ENCODE peak calls at places on chromosomes 7 and 10, in ten cellular contexts. Q is GM12892, O is SK-N-SH, H is GM12878, W is suprapubic skin, U is stomach, D is breast epithelium, C is spleen, R is sigmoid colon, F is esophagus muscularis mucosa. M is an unnamed sample.

GRCh38 chr10:47261556-47261955 is 38.4 kb upstream of the GDF10 start:
- DNase-seq in U (no peak), H (no peak), C (no peak), D (no peak), Q (no peak), R (peak), F (no peak), W (no peak), O (no peak), M (no peak)

GRCh38 chr10:91576096-91576545 is 56.8 kb downstream of the PPP1R3C start:
- DNase-seq in D (no peak), Q (no peak), C (no peak), O (no peak), W (no peak), U (no peak), R (no peak), F (no peak), H (no peak), M (no peak)

GRCh38 chr7:16739863-16740622 is 13.5 kb upstream of the TSPAN13 start:
- DNase-seq in Q (no peak), U (no peak), W (no peak), D (no peak), F (no peak), R (no peak), C (no peak), O (no peak), H (no peak), M (no peak)

GRCh38 chr10:62050941-62051433 is 149.5 kb downstream of the ARID5B start:
- DNase-seq in U (peak), O (no peak), W (peak), H (peak), R (no peak), Q (no peak), C (no peak), D (no peak), F (no peak), M (peak)

GRCh38 chr10:132550366-132551092 is 12.9 kb downstream of the INPP5A start:
- DNase-seq in Q (no peak), D (no peak), C (peak), W (peak), O (peak), R (peak), U (peak), H (no peak), F (no peak), M (no peak)

GRCh38 chr7:27115161-27116018 is 12.9 kb upstream of the HOXA2 start:
- DNase-seq in O (no peak), D (no peak), R (peak), H (no peak), U (no peak), F (no peak), Q (no peak), C (no peak), W (peak), M (peak)

GRCh38 chr10:119480667-119481066 is 61.9 kb downstream of the RGS10 start:
- DNase-seq in O (no peak), W (no peak), U (no peak), H (no peak), C (no peak), D (no peak), R (peak), F (no peak), Q (no peak), M (no peak)

GRCh38 chr10:72738476-72738875 is 46.5 kb downstream of the MCU start:
- DNase-seq in O (no peak), F (no peak), C (no peak), H (no peak), W (no peak), U (no peak), R (no peak), Q (no peak), D (no peak), M (no peak)

DNA sequence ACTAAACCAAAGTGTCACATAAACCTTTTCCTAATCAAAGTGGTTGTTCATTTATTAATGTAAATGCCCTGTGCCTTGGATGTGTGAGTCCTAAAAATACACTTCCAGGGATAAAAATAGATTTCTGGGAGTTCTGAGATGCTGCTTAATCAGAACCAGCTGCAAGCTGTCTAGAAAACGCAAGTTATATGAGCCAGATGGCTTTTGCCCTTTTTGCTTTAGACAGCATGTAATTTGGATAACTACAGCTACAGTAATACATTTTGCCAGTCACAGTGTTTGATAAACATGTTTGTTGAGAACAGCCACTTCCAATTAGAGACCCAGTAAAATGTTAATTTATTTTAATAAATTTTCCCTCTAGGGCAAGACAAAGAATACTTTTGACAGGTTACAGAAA is 185.1 kb upstream of the PRPS1L1 start:
- DNase-seq in O (peak), H (no peak), U (no peak), Q (no peak), W (no peak), D (no peak), F (no peak), R (no peak), C (no peak), M (no peak)
- TF ChIP-seq POLR2AphosphoS5 in O (peak), H (no peak), U (no peak), Q (no peak), W (no peak), D (no peak), F (peak), R (peak), C (no peak), M (no peak)

GRCh38 chr7:80943342-80943741 is 24.5 kb upstream of the SEMA3C start:
- DNase-seq in O (no peak), W (no peak), U (no peak), F (no peak), H (no peak), R (no peak), Q (no peak), D (no peak), C (no peak), M (no peak)

GRCh38 chr7:80940539-80941205 is 21.8 kb upstream of the SEMA3C start:
- DNase-seq in F (no peak), C (no peak), D (no peak), U (no peak), H (no peak), R (no peak), W (no peak), Q (no peak), O (no peak), M (no peak)

GRCh38 chr7:80941206-80941758 is 22.4 kb upstream of the SEMA3C start:
- DNase-seq in D (no peak), R (no peak), U (no peak), H (no peak), F (no peak), C (no peak), Q (no peak), W (no peak), O (no peak), M (no peak)

GRCh38 chr7:80937336-80937735 is 18.5 kb upstream of the SEMA3C start:
- DNase-seq in Q (no peak), C (no peak), F (no peak), U (no peak), O (peak), D (no peak), W (no peak), R (no peak), H (no peak), M (no peak)

DNA sequence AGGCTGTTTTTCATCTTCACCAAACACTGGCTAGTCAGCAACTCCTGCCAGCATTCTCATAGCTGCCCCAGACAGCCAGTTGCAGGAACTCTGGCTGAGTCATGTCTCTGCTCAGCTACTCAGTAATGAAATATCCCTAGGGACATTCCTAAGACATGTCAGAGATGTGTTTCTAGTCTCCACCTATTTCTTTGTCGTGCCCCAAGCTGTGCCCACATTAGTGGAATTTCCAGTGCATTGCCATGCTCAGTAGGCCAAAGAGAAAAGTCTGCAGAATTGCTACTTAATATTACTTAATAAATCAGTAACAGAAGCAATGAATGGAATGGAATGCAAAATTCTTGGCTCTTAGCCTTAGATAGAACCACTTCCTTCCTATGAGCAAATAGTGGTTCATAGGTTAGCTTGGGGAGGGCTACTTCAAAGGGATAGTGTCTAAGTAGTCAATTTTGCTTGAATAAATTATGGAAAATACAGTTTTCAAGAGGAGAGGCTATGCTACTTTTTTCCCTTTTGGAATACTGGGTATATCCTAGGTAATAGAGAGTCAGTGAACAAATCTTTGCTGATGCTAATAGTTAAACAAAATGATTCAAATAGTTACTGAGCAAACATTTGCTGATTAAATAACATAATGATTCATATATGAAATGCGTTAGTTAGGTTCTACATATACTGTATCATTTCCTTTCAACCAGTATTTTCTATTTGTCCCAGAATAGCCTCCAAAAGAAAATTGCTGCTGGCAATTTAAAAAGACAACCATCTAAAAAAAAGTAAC is 23.6 kb upstream of the SEMA3C start:
- DNase-seq in R (peak), H (no peak), Q (no peak), W (peak), U (peak), C (no peak), O (peak), D (peak), F (no peak), M (peak)
- TF ChIP-seq POLR2AphosphoS5 in R (peak), H (no peak), Q (no peak), W (peak), U (peak), C (no peak), O (peak), D (peak), F (peak), M (no peak)

DNA sequence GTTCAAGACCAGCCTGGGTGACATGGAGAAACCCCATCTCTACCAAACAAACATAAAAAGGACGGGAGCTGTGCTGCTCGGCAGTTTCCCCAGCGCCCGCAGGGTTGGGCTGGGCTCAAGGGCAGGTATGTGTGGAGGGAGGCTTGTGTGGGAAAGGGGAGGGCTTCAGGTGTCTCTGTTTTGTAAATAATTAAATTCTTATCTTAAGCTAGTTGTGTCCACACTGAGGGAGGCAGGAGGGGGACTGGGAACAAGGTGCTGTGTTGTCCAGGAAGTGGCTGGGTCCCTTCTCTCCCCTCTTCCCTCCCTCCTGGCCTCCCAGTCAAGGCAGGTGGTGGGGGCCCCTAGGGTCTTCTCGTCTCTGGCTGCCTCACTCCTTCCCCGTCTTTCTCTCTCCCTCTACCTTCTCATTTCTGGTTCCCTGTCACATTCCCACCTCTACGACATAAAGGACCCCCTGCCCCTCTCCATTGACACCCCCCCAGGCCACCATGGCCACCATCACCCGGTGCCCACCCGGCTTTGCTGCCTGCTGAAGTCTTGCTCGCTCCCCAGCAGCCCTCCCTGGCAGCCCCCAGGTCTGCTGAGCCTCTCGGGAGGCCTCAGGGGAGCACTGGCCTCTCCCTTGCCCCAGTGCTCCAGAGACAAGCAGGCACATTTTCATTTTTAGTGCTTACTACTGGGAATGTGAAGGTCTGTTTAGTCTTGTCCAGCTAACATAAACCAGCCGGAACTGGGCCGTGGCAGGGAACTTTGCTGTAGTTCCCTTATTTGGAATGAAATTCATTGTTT is 19.3 kb downstream of the NEURL1 start:
- DNase-seq in W (no peak), U (peak), H (no peak), R (no peak), F (no peak), O (peak), D (no peak), Q (no peak), C (no peak), M (no peak)
- TF ChIP-seq POLR2AphosphoS5 in W (no peak), U (no peak), H (no peak), R (peak), F (no peak), O (no peak), D (no peak), Q (no peak), C (no peak), M (no peak)

GRCh38 chr7:74068378-74069085 is 15.1 kb upstream of the LIMK1 start:
- DNase-seq in Q (no peak), H (no peak), C (peak), W (peak), U (no peak), O (no peak), F (no peak), D (no peak), R (no peak), M (no peak)

GRCh38 chr7:74071121-74071520 is 12.5 kb upstream of the LIMK1 start:
- DNase-seq in H (no peak), W (no peak), U (no peak), O (no peak), R (no peak), D (no peak), C (peak), Q (no peak), F (no peak), M (no peak)

GRCh38 chr7:74069086-74069541 is 14.5 kb upstream of the LIMK1 start:
- DNase-seq in O (no peak), Q (no peak), C (peak), U (no peak), R (no peak), F (no peak), W (peak), D (no peak), H (no peak), M (no peak)

GRCh38 chr7:74069790-74070618 is 13.6 kb upstream of the LIMK1 start:
- DNase-seq in W (peak), O (no peak), F (no peak), Q (no peak), C (peak), U (no peak), R (no peak), D (no peak), H (no peak), M (no peak)

DNA sequence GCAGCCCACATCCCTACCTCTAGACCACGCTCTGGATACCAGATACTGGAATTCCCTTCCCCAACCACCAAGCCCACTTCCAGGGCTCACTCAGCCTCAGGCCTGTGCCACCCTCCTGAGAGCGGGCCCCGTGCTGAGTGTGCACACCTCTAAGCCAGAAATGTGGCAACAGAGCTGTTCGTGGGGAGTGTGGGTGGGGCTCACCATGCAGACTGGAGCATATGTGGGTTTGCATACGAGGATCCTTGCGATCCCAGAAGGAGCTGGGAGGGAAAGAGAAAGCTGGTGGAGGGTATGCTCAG is 13.0 kb upstream of the LIMK1 start:
- DNase-seq in W (no peak), Q (no peak), R (no peak), H (no peak), C (peak), D (no peak), F (no peak), U (no peak), O (no peak), M (no peak)
- TF ChIP-seq POLR2AphosphoS5 in W (no peak), Q (no peak), R (no peak), H (no peak), C (no peak), D (no peak), F (peak), U (no peak), O (no peak), M (no peak)

DNA sequence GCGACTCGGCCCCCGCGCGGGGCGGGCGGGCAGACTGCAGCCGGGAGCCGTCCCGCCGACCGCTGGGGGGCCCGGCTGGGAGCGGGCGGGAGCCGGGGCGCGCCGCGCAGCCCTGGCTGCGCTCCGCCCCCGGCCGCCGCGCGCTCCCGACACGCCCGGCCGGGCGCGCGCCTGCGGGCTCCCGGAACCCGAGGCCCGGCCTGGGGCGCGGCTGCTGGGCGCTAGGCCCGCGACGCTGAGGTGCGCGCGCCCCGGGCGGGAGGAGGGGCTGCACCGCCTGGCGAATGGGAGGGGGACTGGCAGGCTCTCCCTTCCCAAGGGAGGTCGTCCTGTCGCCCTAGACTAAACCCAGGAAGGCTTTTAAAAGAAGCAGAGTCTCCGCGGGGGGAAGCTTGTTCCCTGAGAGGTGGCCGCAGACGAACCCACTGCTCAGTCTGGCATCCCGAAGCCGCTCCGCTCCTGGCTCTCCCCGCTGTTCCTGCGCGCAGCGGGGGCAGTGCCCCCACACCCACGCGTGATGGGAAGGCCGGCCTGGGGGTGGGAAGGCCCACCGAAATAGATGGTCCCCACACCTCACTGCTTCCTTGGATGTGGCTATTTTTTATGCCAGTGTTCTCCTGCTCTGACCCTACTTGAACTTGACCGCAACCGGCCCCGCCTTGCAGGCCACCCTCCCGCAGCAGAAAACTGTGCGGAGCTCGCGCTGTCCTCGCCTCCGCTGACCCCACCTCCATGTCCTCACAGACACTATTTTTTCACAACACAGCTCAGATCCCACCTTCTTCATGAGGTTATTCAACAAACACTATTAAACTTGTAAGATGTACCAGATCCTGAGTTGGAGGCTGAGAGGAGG is at the start of gene VOPP1:
- DNase-seq in F (no peak), O (peak), R (peak), C (peak), H (no peak), Q (peak), U (peak), D (no peak), W (peak), M (peak)
- TF ChIP-seq POLR2AphosphoS5 in F (peak), O (peak), R (peak), C (peak), H (no peak), Q (no peak), U (peak), D (no peak), W (no peak), M (no peak)

M was measured in GM23338.